ENCODE peak calls at places on chromosomes 16 and 17, in seven cellular contexts. W is H9; Z is astrocyte of the cerebellum; E is HFFc6; F is tibial artery; I is lower leg skin; Q is activated CD8-positive, alpha-beta T cell treated with anti-CD3 and anti-CD28 coated beads for 36 hours. L is an unnamed sample.

GRCh38 chr17:2122641-2123302 is 67.9 kb downstream of the HIC1 start:
- DNase-seq in Q (no peak), I (peak), E (no peak), W (no peak), F (peak), Z (peak), L (peak)

GRCh38 chr17:31495049-31495885 is 103.8 kb downstream of the RAB11FIP4 start:
- DNase-seq in I (no peak), Q (no peak), E (no peak), Z (no peak), F (no peak), W (no peak), L (no peak)

GRCh38 chr17:76252040-76252954 is 12.0 kb upstream of the RNF157 start:
- DNase-seq in W (no peak), Q (peak), I (peak), E (peak), Z (no peak), F (peak), L (no peak)

GRCh38 chr16:12744860-12745259 is 58.8 kb downstream of the CPPED1 start:
- DNase-seq in Z (no peak), I (no peak), W (no peak), F (no peak), Q (no peak), E (no peak), L (no peak)

GRCh38 chr16:80570106-80570478 is 29.3 kb downstream of the DYNLRB2 start:
- DNase-seq in Q (peak), I (no peak), E (peak), Z (peak), W (no peak), F (no peak), L (no peak)

GRCh38 chr16:88798772-88799455 is 4.7 kb upstream of the CDT1 start:
- DNase-seq in Q (no peak), I (no peak), F (no peak), E (no peak), Z (no peak), W (peak), L (no peak)

GRCh38 chr17:71063559-71063958 is 894.2 kb downstream of the KCNJ2 start:
- DNase-seq in I (no peak), Q (no peak), F (no peak), W (no peak), E (no peak), Z (no peak), L (no peak)

GRCh38 chr17:40319651-40320550 is 10.9 kb downstream of the RARA start:
- DNase-seq in Z (no peak), Q (peak), W (peak), E (no peak), F (peak), I (no peak), L (no peak)

GRCh38 chr17:68101992-68102758 is 66.6 kb downstream of the KPNA2 start:
- DNase-seq in F (peak), I (no peak), Q (peak), W (no peak), E (no peak), Z (no peak), L (peak)

GRCh38 chr17:78840780-78841611 is at the start of gene USP36:
- DNase-seq in W (peak), Z (peak), F (peak), E (peak), I (peak), Q (peak), L (peak)

GRCh38 chr17:17732892-17733670 is 51.8 kb downstream of the RAI1 start:
- DNase-seq in I (no peak), Z (no peak), F (no peak), E (peak), W (no peak), Q (no peak), L (no peak)

GRCh38 chr16:27107185-27107592 is 40.5 kb downstream of the C16orf82 start:
- DNase-seq in F (no peak), E (no peak), Q (no peak), I (no peak), Z (no peak), W (no peak), L (no peak)

GRCh38 chr17:79280822-79281572 is 206.4 kb downstream of the ENGASE start:
- DNase-seq in E (no peak), Q (no peak), W (no peak), F (no peak), I (no peak), Z (no peak), L (no peak)

GRCh38 chr16:31427441-31428276 is 501 bp downstream of the COX6A2 start:
- DNase-seq in Q (peak), E (no peak), I (peak), F (peak), Z (no peak), W (peak), L (peak)

GRCh38 chr17:48577946-48578615 is at the start of gene HOXB4:
- DNase-seq in W (peak), Q (peak), E (no peak), I (peak), Z (peak), F (peak), L (peak)

GRCh38 chr17:27586203-27586701 is 44.7 kb upstream of the LGALS9 start:
- DNase-seq in E (peak), W (no peak), I (no peak), F (no peak), Z (no peak), Q (no peak), L (no peak)

GRCh38 chr16:13014516-13014915 is 113.1 kb downstream of the SHISA9 start:
- DNase-seq in Q (no peak), E (no peak), Z (no peak), F (no peak), W (peak), I (no peak), L (no peak)

GRCh38 chr17:17724307-17724921 is 43.2 kb downstream of the RAI1 start:
- DNase-seq in Q (peak), W (peak), F (no peak), I (no peak), E (no peak), Z (peak), L (no peak)

GRCh38 chr17:9647014-9647413 is 1.7 kb downstream of the USP43 start:
- DNase-seq in E (no peak), Q (no peak), Z (no peak), F (no peak), W (peak), I (no peak), L (no peak)

GRCh38 chr17:72004011-72004427 is 116.8 kb upstream of the SOX9 start:
- DNase-seq in Q (no peak), Z (no peak), W (no peak), F (no peak), E (no peak), I (no peak), L (no peak)

GRCh38 chr16:68436581-68436980 is 11.7 kb downstream of the SMPD3 start:
- DNase-seq in W (peak), Z (no peak), I (no peak), F (no peak), E (no peak), Q (peak), L (no peak)
- TF ChIP-seq CTCF in W (peak), Z (peak), I (no peak), F (no peak), E (peak), Q (peak), L (no peak)

DNA sequence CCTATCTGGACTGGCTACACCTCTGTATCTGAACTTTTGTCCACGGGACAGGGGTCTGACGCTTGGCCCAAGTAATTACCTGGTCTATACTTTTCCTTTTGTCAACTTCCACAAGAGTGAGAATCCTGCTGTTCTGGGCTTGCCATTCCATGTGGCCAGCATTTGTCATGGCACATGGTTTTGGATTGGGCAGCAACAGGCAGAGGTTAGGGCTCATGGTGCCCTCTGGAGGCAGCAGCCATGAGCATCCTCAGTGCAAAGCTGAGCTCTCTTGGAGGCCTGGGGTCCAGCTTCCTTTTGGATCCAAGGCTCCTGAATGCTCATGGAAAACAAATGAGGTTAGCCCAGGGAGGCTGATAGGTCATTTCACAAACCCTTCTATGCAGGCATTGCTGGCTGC is 7.5 kb upstream of the EDC4 start:
- DNase-seq in Z (no peak), I (no peak), F (no peak), Q (peak), W (peak), E (peak), L (no peak)
- TF ChIP-seq CTCF in Z (peak), I (no peak), F (no peak), Q (peak), W (peak), E (peak), L (peak)

DNA sequence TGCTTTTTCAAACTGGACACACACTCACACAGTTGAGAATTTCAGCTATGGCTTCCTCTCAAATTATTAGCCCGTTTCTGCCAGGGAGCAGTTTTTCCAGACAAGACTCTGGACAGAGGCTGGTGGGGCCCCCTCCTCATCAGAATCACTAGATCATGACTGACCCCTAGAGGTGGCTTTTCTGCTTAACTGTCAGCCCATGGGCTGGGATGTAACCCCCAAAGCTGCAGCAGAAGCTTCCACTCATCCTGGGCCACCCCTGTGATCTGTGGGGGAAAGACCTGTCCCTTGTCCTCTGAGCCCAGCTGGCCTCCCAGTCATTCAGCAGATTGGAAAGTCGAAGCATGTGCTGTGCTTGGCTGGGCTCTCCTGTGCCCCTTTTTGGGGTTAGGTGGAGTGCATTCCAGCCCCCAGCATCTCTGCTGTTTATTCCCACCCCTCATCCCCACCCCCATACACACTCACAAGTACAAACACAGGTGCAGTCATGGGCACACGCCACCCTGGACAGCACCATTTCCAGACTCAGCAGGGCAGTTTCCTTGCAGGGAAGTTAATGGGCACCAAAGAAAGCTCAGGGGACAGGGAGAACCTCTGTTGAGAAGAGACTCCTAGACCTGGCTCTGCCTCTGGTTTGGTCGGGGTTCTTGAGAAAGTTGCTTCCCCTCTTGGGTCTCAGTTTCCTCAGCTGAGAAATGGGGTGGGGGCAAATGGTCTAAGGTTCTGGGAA is 77.6 kb upstream of the RBL2 start:
- DNase-seq in Z (no peak), W (no peak), Q (no peak), E (no peak), F (no peak), I (no peak), L (no peak)
- TF ChIP-seq CTCF in Z (no peak), W (peak), Q (no peak), E (no peak), F (no peak), I (no peak), L (no peak)

GRCh38 chr17:61579961-61580360 is 11.1 kb downstream of the NACA2 start:
- DNase-seq in Z (no peak), E (peak), I (no peak), W (no peak), Q (no peak), F (no peak), L (no peak)
- TF ChIP-seq CTCF in Z (no peak), E (peak), I (no peak), W (peak), Q (no peak), F (no peak), L (no peak)

DNA sequence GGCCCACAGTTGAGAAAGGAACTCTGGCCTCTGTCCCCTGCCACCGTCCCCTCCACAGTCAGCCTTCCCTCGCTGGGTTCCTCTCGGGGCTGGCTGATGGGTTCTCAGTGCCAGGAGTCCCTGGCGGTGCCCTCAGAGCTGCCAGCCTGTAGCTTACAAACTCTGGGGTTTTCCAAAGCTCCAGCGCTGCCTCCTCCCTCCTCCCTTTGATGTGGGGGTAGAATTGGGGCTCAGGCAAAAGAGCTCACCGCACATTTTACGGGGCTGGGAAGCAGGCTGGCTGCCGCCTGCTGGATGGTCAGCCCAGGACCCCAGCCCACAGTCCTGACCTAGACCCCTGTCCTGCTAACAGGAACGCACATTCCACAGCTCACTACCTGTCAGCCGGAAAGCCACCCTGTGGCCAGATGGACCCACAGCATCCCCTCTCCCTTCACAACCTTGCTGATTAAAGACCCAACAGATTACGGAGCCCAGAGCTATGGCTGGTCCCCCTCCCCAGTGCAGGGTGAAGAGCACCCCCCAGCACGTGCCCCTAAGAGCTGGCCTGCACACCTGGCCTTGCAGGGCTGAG is 6.0 kb downstream of the VASN start:
- DNase-seq in Z (no peak), E (no peak), Q (no peak), F (no peak), I (no peak), W (no peak), L (no peak)
- TF ChIP-seq CTCF in Z (peak), E (peak), Q (no peak), F (no peak), I (no peak), W (peak), L (no peak)

GRCh38 chr16:1545044-1545736 is 11.7 kb downstream of the TMEM204 start:
- DNase-seq in E (no peak), F (no peak), Z (no peak), I (no peak), W (no peak), Q (no peak), L (peak)

GRCh38 chr16:1542533-1542932 is 9.1 kb downstream of the TMEM204 start:
- DNase-seq in Z (no peak), F (no peak), E (no peak), Q (no peak), W (no peak), I (no peak), L (no peak)

GRCh38 chr16:1542166-1542500 is 8.7 kb downstream of the TMEM204 start:
- DNase-seq in W (no peak), Q (no peak), E (no peak), I (no peak), Z (no peak), F (no peak), L (no peak)

GRCh38 chr16:1541293-1542165 is 8.1 kb downstream of the TMEM204 start:
- DNase-seq in I (no peak), Z (no peak), W (no peak), F (no peak), Q (no peak), E (no peak), L (no peak)

GRCh38 chr16:1543085-1543896 is 9.8 kb downstream of the TMEM204 start:
- DNase-seq in W (peak), Q (peak), F (peak), I (peak), E (peak), Z (no peak), L (peak)
- TF ChIP-seq CTCF in W (peak), Q (no peak), F (no peak), I (no peak), E (peak), Z (no peak), L (no peak)